ENCODE peak calls at places on chromosomes 7 and 10, in seven cellular contexts. One of them, this sample, is unnamed.

GRCh38 chr7:27636326-27637006 is 26.2 kb downstream of the HIBADH start:
- DNase-seq in adrenal gland: no peak
- DNase-seq in spleen: no peak
- DNase-seq in testis: no peak
- DNase-seq in uterus: no peak
- DNase-seq in sigmoid colon: no peak
- DNase-seq in stomach: no peak
- DNase-seq in this sample: no peak

GRCh38 chr10:129448539-129448938 is 18.5 kb upstream of the MGMT start:
- DNase-seq in adrenal gland: no peak
- DNase-seq in spleen: no peak
- DNase-seq in testis: no peak
- DNase-seq in uterus: no peak
- DNase-seq in sigmoid colon: no peak
- DNase-seq in stomach: no peak
- DNase-seq in this sample: no peak

GRCh38 chr10:60188548-60188947 is 201.1 kb downstream of the ANK3 start:
- DNase-seq in adrenal gland: no peak
- DNase-seq in spleen: no peak
- DNase-seq in testis: no peak
- DNase-seq in uterus: no peak
- DNase-seq in sigmoid colon: no peak
- DNase-seq in stomach: no peak
- DNase-seq in this sample: no peak

GRCh38 chr7:47379629-47380324 is 202.1 kb downstream of the TNS3 start:
- DNase-seq in adrenal gland: peak; percentile 60
- DNase-seq in spleen: peak; percentile 41
- DNase-seq in testis: peak; percentile 78
- DNase-seq in uterus: peak; percentile 55
- DNase-seq in sigmoid colon: peak; percentile 73
- DNase-seq in stomach: peak; percentile 92
- DNase-seq in this sample: peak; percentile 95

GRCh38 chr7:142792129-142792528 is 21.4 kb downstream of the PRSS2 start:
- DNase-seq in adrenal gland: no peak
- DNase-seq in spleen: no peak
- DNase-seq in testis: no peak
- DNase-seq in uterus: no peak
- DNase-seq in sigmoid colon: no peak
- DNase-seq in stomach: no peak
- DNase-seq in this sample: no peak

GRCh38 chr7:146655928-146656797 is 539.6 kb downstream of the CNTNAP2 start:
- DNase-seq in adrenal gland: no peak
- DNase-seq in spleen: no peak
- DNase-seq in testis: no peak
- DNase-seq in uterus: no peak
- DNase-seq in sigmoid colon: no peak
- DNase-seq in stomach: no peak
- DNase-seq in this sample: no peak

GRCh38 chr7:127704211-127704610 is 52.2 kb downstream of the SND1 start:
- DNase-seq in adrenal gland: no peak
- DNase-seq in spleen: no peak
- DNase-seq in testis: no peak
- DNase-seq in uterus: no peak
- DNase-seq in sigmoid colon: no peak
- DNase-seq in stomach: no peak
- DNase-seq in this sample: no peak

GRCh38 chr7:90645784-90646183 is 49.7 kb downstream of the CDK14 start:
- DNase-seq in adrenal gland: no peak
- DNase-seq in spleen: no peak
- DNase-seq in testis: no peak
- DNase-seq in uterus: no peak
- DNase-seq in sigmoid colon: no peak
- DNase-seq in stomach: no peak
- DNase-seq in this sample: no peak

GRCh38 chr10:130844264-130844761 is 467.2 kb downstream of the TCERG1L start:
- DNase-seq in adrenal gland: no peak
- DNase-seq in spleen: no peak
- DNase-seq in testis: no peak
- DNase-seq in uterus: no peak
- DNase-seq in sigmoid colon: no peak
- DNase-seq in stomach: no peak
- DNase-seq in this sample: no peak

GRCh38 chr7:13742126-13742525 is 247.3 kb downstream of the ETV1 start:
- DNase-seq in adrenal gland: no peak
- DNase-seq in spleen: no peak
- DNase-seq in testis: no peak
- DNase-seq in uterus: no peak
- DNase-seq in sigmoid colon: no peak
- DNase-seq in stomach: no peak
- DNase-seq in this sample: no peak

GRCh38 chr7:20894806-20895205 is 108.1 kb upstream of the SP8 start:
- DNase-seq in adrenal gland: no peak
- DNase-seq in spleen: no peak
- DNase-seq in testis: no peak
- DNase-seq in uterus: no peak
- DNase-seq in sigmoid colon: no peak
- DNase-seq in stomach: no peak
- DNase-seq in this sample: no peak

GRCh38 chr10:23512355-23513058 is 73.6 kb downstream of the OTUD1 start:
- DNase-seq in adrenal gland: peak; percentile 54
- DNase-seq in spleen: no peak
- DNase-seq in testis: no peak
- DNase-seq in uterus: no peak
- DNase-seq in sigmoid colon: no peak
- DNase-seq in stomach: no peak
- DNase-seq in this sample: peak; percentile 12

GRCh38 chr7:7707756-7708310 is 10.6 kb downstream of the RPA3 start:
- DNase-seq in adrenal gland: no peak
- DNase-seq in spleen: no peak
- DNase-seq in testis: no peak
- DNase-seq in uterus: no peak
- DNase-seq in sigmoid colon: no peak
- DNase-seq in stomach: no peak
- DNase-seq in this sample: no peak

GRCh38 chr10:44352316-44353127 is 32.4 kb downstream of the CXCL12 start:
- DNase-seq in adrenal gland: no peak
- DNase-seq in spleen: no peak
- DNase-seq in testis: no peak
- DNase-seq in uterus: peak; percentile 67
- DNase-seq in sigmoid colon: peak; percentile 89
- DNase-seq in stomach: peak; percentile 28
- DNase-seq in this sample: no peak

GRCh38 chr10:91607661-91608442 is 25.0 kb downstream of the PPP1R3C start:
- DNase-seq in adrenal gland: no peak
- DNase-seq in spleen: no peak
- DNase-seq in testis: peak; percentile 30
- DNase-seq in uterus: no peak
- DNase-seq in sigmoid colon: no peak
- DNase-seq in stomach: no peak
- DNase-seq in this sample: no peak

GRCh38 chr7:112529486-112529885 is 48.7 kb downstream of the LSMEM1 start:
- DNase-seq in adrenal gland: no peak
- DNase-seq in spleen: no peak
- DNase-seq in testis: no peak
- DNase-seq in uterus: no peak
- DNase-seq in sigmoid colon: no peak
- DNase-seq in stomach: no peak
- DNase-seq in this sample: no peak

GRCh38 chr10:57864789-57865676 is 402.7 kb downstream of the IPMK start:
- DNase-seq in adrenal gland: no peak
- DNase-seq in spleen: no peak
- DNase-seq in testis: no peak
- DNase-seq in uterus: no peak
- DNase-seq in sigmoid colon: no peak
- DNase-seq in stomach: no peak
- DNase-seq in this sample: no peak

GRCh38 chr7:70178787-70179186 is 580.5 kb downstream of the AUTS2 start:
- DNase-seq in adrenal gland: no peak
- DNase-seq in spleen: no peak
- DNase-seq in testis: no peak
- DNase-seq in uterus: no peak
- DNase-seq in sigmoid colon: no peak
- DNase-seq in stomach: no peak
- DNase-seq in this sample: peak; percentile 59

GRCh38 chr10:34163075-34163905 is 651.8 kb downstream of the PARD3 start:
- DNase-seq in adrenal gland: no peak
- DNase-seq in spleen: no peak
- DNase-seq in testis: no peak
- DNase-seq in uterus: no peak
- DNase-seq in sigmoid colon: no peak
- DNase-seq in stomach: no peak
- DNase-seq in this sample: no peak

GRCh38 chr7:101913876-101914275 is 96.5 kb downstream of the CUX1 start:
- DNase-seq in adrenal gland: no peak
- DNase-seq in spleen: no peak
- DNase-seq in testis: no peak
- DNase-seq in uterus: no peak
- DNase-seq in sigmoid colon: no peak
- DNase-seq in stomach: no peak
- DNase-seq in this sample: no peak

GRCh38 chr10:7703140-7703539 is at the start of gene ITIH2:
- DNase-seq in adrenal gland: no peak
- DNase-seq in spleen: no peak
- DNase-seq in testis: no peak
- DNase-seq in uterus: no peak
- DNase-seq in sigmoid colon: no peak
- DNase-seq in stomach: no peak
- DNase-seq in this sample: no peak
- TF ChIP-seq POLR2A in adrenal gland: no peak
- TF ChIP-seq POLR2A in spleen: no peak
- TF ChIP-seq POLR2A in testis: no peak
- TF ChIP-seq POLR2A in uterus: no peak
- TF ChIP-seq POLR2A in sigmoid colon: no peak
- TF ChIP-seq POLR2A in stomach: no peak
- TF ChIP-seq POLR2A in this sample: no peak

GRCh38 chr7:40571796-40572195 is 437.0 kb downstream of the SUGCT start:
- DNase-seq in adrenal gland: no peak
- DNase-seq in spleen: no peak
- DNase-seq in testis: no peak
- DNase-seq in uterus: no peak
- DNase-seq in sigmoid colon: no peak
- DNase-seq in stomach: no peak
- DNase-seq in this sample: no peak
- TF ChIP-seq POLR2A in adrenal gland: no peak
- TF ChIP-seq POLR2A in spleen: no peak
- TF ChIP-seq POLR2A in testis: no peak
- TF ChIP-seq POLR2A in uterus: no peak
- TF ChIP-seq POLR2A in sigmoid colon: no peak
- TF ChIP-seq POLR2A in stomach: no peak
- TF ChIP-seq POLR2A in this sample: no peak

GRCh38 chr10:114767101-114767588 is 54.4 kb upstream of the FHIP2A start:
- DNase-seq in adrenal gland: peak; percentile 32
- DNase-seq in spleen: no peak
- DNase-seq in testis: no peak
- DNase-seq in uterus: no peak
- DNase-seq in sigmoid colon: no peak
- DNase-seq in stomach: no peak
- DNase-seq in this sample: peak; percentile 51
- TF ChIP-seq POLR2A in adrenal gland: no peak
- TF ChIP-seq POLR2A in spleen: no peak
- TF ChIP-seq POLR2A in testis: no peak
- TF ChIP-seq POLR2A in uterus: no peak
- TF ChIP-seq POLR2A in sigmoid colon: no peak
- TF ChIP-seq POLR2A in stomach: no peak
- TF ChIP-seq POLR2A in this sample: no peak

GRCh38 chr7:98251844-98252639 is at the start of gene TECPR1:
- DNase-seq in adrenal gland: peak; percentile 95
- DNase-seq in spleen: peak; percentile 98
- DNase-seq in testis: peak; percentile 97
- DNase-seq in uterus: peak; percentile 93
- DNase-seq in sigmoid colon: peak; percentile 97
- DNase-seq in stomach: peak; percentile 98
- DNase-seq in this sample: peak; percentile 99
- TF ChIP-seq POLR2A in adrenal gland: no peak
- TF ChIP-seq POLR2A in spleen: peak; percentile 7
- TF ChIP-seq POLR2A in testis: no peak
- TF ChIP-seq POLR2A in uterus: peak; percentile 46
- TF ChIP-seq POLR2A in sigmoid colon: no peak
- TF ChIP-seq POLR2A in stomach: no peak
- TF ChIP-seq POLR2A in this sample: peak; percentile 71

DNA sequence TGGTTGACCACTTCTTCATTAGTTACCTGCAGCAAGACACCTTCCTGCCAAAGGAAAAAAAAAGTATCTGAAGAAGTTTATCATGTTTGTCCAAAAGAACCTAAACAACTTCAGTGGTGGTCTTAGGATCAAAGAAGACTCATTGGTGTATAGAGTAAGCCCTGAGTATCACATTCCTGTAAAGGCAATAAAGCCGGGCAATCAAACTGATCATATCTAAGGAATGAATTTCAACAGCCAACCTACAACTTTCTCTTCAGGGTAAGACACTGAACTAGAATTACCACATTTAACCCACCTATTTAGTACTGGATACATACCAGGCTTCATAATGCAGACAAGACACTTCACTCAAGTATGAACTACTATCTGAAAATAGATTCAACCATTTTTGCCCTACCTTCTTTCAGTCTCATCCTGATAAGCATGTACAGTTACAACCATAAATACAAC is 10.1 kb downstream of the HNRNPA2B1 start:
- DNase-seq in adrenal gland: no peak
- DNase-seq in spleen: no peak
- DNase-seq in testis: no peak
- DNase-seq in uterus: no peak
- DNase-seq in sigmoid colon: no peak
- DNase-seq in stomach: no peak
- DNase-seq in this sample: no peak
- TF ChIP-seq POLR2A in adrenal gland: no peak
- TF ChIP-seq POLR2A in spleen: no peak
- TF ChIP-seq POLR2A in testis: no peak
- TF ChIP-seq POLR2A in uterus: no peak
- TF ChIP-seq POLR2A in sigmoid colon: no peak
- TF ChIP-seq POLR2A in stomach: no peak
- TF ChIP-seq POLR2A in this sample: no peak

DNA sequence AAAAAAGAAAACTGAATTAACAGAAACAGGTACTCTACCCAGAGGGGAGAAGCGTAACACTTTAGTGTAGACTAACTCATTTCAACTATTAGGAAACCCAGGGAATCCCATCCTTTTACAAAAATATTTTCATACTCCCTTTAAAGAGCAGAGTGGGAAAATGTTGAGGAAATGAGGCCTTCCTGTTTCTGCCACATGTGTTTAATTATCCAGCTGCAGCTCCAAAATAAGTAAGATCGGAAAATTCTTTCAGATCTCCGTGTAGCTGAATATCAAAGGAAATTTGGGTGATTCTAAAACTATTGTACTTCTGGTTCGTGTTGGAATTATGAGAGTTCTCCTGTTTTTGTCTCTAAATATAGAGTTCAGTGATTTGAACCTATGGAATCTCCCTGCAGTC is 58.0 kb upstream of the CAV2 start:
- DNase-seq in adrenal gland: no peak
- DNase-seq in spleen: no peak
- DNase-seq in testis: no peak
- DNase-seq in uterus: no peak
- DNase-seq in sigmoid colon: no peak
- DNase-seq in stomach: no peak
- DNase-seq in this sample: no peak
- TF ChIP-seq POLR2A in adrenal gland: no peak
- TF ChIP-seq POLR2A in spleen: no peak
- TF ChIP-seq POLR2A in testis: no peak
- TF ChIP-seq POLR2A in uterus: no peak
- TF ChIP-seq POLR2A in sigmoid colon: no peak
- TF ChIP-seq POLR2A in stomach: no peak
- TF ChIP-seq POLR2A in this sample: no peak

This sample was measured in H54.